ENCODE peak calls at places on chromosomes 12 and 14, in eight cellular contexts. W, G, L, N, A, D, K and S are unnamed samples.

GRCh38 chr12:53298154-53298553 is 1.3 kb upstream of the MYG1 start:
- DNase-seq in L (no peak), G (no peak), A (no peak), K (no peak), N (no peak), D (peak; percentile 96), W (no peak), S (peak; percentile 37)

GRCh38 chr12:104506691-104507401 is 50.1 kb downstream of the CHST11 start:
- DNase-seq in N (no peak), L (no peak), G (no peak), D (no peak), A (no peak), K (no peak), W (no peak), S (no peak)

GRCh38 chr14:70140614-70141013 is 48.1 kb downstream of the SLC8A3 start:
- DNase-seq in W (no peak), G (no peak), N (no peak), A (no peak), L (no peak), D (no peak), K (no peak), S (no peak)

GRCh38 chr14:57712698-57713097 is 153.2 kb downstream of the SLC35F4 start:
- DNase-seq in K (no peak), D (no peak), L (no peak), A (no peak), G (no peak), W (no peak), N (no peak), S (no peak)

GRCh38 chr14:102498005-102498677 is 11.4 kb downstream of the ANKRD9 start:
- DNase-seq in K (no peak), G (no peak), A (peak; percentile 76), L (peak; percentile 16), W (no peak), D (no peak), N (no peak), S (no peak)

GRCh38 chr14:39034481-39035296 is 68.3 kb downstream of the SEC23A start:
- DNase-seq in K (no peak), G (no peak), N (no peak), D (no peak), L (peak; percentile 17), W (no peak), A (no peak), S (no peak)

GRCh38 chr14:74555476-74556050 is 56.5 kb downstream of the LTBP2 start:
- DNase-seq in K (no peak), W (no peak), A (no peak), G (no peak), D (no peak), L (no peak), N (no peak), S (no peak)

GRCh38 chr14:103628221-103628683 is 759 bp upstream of the KLC1 start:
- DNase-seq in N (no peak), K (peak; percentile 14), W (no peak), A (peak; percentile 88), L (peak; percentile 57), D (peak; percentile 84), G (peak; percentile 55), S (peak; percentile 77)

GRCh38 chr12:46370792-46371717 is 1.5 kb downstream of the SLC38A2 start:
- DNase-seq in A (peak; percentile 94), D (peak; percentile 82), N (peak; percentile 94), L (peak; percentile 94), W (peak; percentile 91), K (peak; percentile 94), G (no peak), S (no peak)

GRCh38 chr12:127052491-127053232 is 1214.3 kb upstream of the TMEM132C start:
- DNase-seq in D (peak; percentile 17), A (no peak), N (no peak), G (no peak), L (no peak), K (no peak), W (no peak), S (peak; percentile 93)

GRCh38 chr14:101862177-101862576 is 100.7 kb downstream of the PPP2R5C start:
- DNase-seq in L (peak; percentile 32), K (no peak), A (no peak), D (peak; percentile 35), G (no peak), W (no peak), N (no peak), S (no peak)

GRCh38 chr12:87086118-87086891 is 830.1 kb upstream of the MGAT4C start:
- DNase-seq in K (no peak), D (peak; percentile 38), A (no peak), L (no peak), N (no peak), W (no peak), G (no peak), S (peak; percentile 41)

GRCh38 chr12:116539905-116540482 is 19.2 kb upstream of the MAP1LC3B2 start:
- DNase-seq in N (no peak), L (no peak), A (no peak), G (no peak), W (no peak), K (no peak), D (peak; percentile 72), S (no peak)

GRCh38 chr14:60510976-60511599 is 2.1 kb downstream of the SIX6 start:
- DNase-seq in W (no peak), K (no peak), G (no peak), D (no peak), A (no peak), L (no peak), N (no peak), S (no peak)

GRCh38 chr12:100908501-100908900 is 113.9 kb downstream of the ANO4 start:
- DNase-seq in N (no peak), D (peak; percentile 87), L (no peak), W (no peak), K (no peak), G (peak; percentile 9), A (no peak), S (peak; percentile 71)

GRCh38 chr12:131389051-131390013 is 321.6 kb upstream of the SFSWAP start:
- DNase-seq in D (no peak), G (no peak), L (no peak), A (no peak), W (no peak), K (no peak), N (no peak), S (no peak)

GRCh38 chr12:89977356-89978185 is 268.9 kb upstream of the ATP2B1 start:
- DNase-seq in L (no peak), G (no peak), D (no peak), K (no peak), A (no peak), N (no peak), W (no peak), S (peak; percentile 68)

GRCh38 chr14:106790189-106791036 is 1264.0 kb downstream of the TMEM121 start:
- DNase-seq in D (peak; percentile 0), A (peak; percentile 88), K (peak; percentile 80), L (peak; percentile 29), N (peak; percentile 65), W (peak; percentile 64), G (no peak), S (no peak)

GRCh38 chr14:21039585-21040369 is 2.4 kb upstream of the RNASE7 start:
- DNase-seq in N (no peak), D (peak; percentile 65), K (no peak), A (no peak), G (no peak), W (no peak), L (peak; percentile 80), S (peak; percentile 51)

GRCh38 chr12:103742349-103742784 is 98.7 kb downstream of the NT5DC3 start:
- DNase-seq in K (no peak), G (no peak), L (peak; percentile 77), W (no peak), D (peak; percentile 16), N (no peak), A (peak; percentile 59), S (peak; percentile 56)

GRCh38 chr12:123028475-123028874 is 48.0 kb downstream of the ARL6IP4 start:
- DNase-seq in L (no peak), G (no peak), D (no peak), N (no peak), W (no peak), A (no peak), K (no peak), S (no peak)

GRCh38 chr14:61394542-61394941 is 73.2 kb downstream of the PRKCH start:
- DNase-seq in N (no peak), D (no peak), L (no peak), A (no peak), W (no peak), K (no peak), G (no peak), S (no peak)

GRCh38 chr12:9651265-9651729 is 18.2 kb upstream of the CLEC2D start:
- DNase-seq in L (peak; percentile 4), A (no peak), G (no peak), W (no peak), N (no peak), D (peak; percentile 74), K (peak; percentile 60), S (peak; percentile 47)

GRCh38 chr14:95141684-95142083 is 15.6 kb downstream of the DICER1 start:
- DNase-seq in L (no peak), D (no peak), G (no peak), K (no peak), A (no peak), N (no peak), W (no peak), S (no peak)

GRCh38 chr14:22839159-22839779 is 2.9 kb downstream of the MMP14 start:
- DNase-seq in N (no peak), K (no peak), W (no peak), G (no peak), A (peak; percentile 47), L (no peak), D (peak; percentile 75), S (peak; percentile 86)

GRCh38 chr14:32311294-32312009 is 17.6 kb upstream of the AKAP6 start:
- DNase-seq in N (no peak), L (peak; percentile 50), D (no peak), W (no peak), K (no peak), G (no peak), A (no peak), S (peak; percentile 35)

GRCh38 chr14:100664841-100665425 is 61.8 kb upstream of the DLK1 start:
- DNase-seq in A (no peak), K (no peak), L (no peak), W (no peak), G (no peak), N (no peak), D (peak; percentile 55), S (no peak)

GRCh38 chr12:32659908-32660440 is 19.1 kb upstream of the DNM1L start:
- DNase-seq in K (no peak), N (no peak), G (no peak), W (no peak), D (no peak), A (no peak), L (no peak), S (no peak)

GRCh38 chr12:19744760-19745218 is 305.5 kb downstream of the AEBP2 start:
- DNase-seq in N (no peak), G (no peak), D (peak; percentile 89), L (peak; percentile 96), W (no peak), A (no peak), K (no peak), S (peak; percentile 7)

GRCh38 chr12:22574921-22575320 is 30.6 kb upstream of the C2CD5 start:
- DNase-seq in K (no peak), L (no peak), G (no peak), N (no peak), A (no peak), W (no peak), D (no peak), S (no peak)

GRCh38 chr12:32125455-32126084 is 18.9 kb downstream of the BICD1 start:
- DNase-seq in N (no peak), W (no peak), L (no peak), A (no peak), G (no peak), K (no peak), D (peak; percentile 66), S (no peak)

GRCh38 chr14:75497191-75497590 is 25.1 kb upstream of the BATF start:
- DNase-seq in W (no peak), G (no peak), K (peak; percentile 28), N (no peak), D (no peak), L (no peak), A (no peak), S (no peak)